ENCODE peak calls at places on chromosome 12, in six cellular contexts. One of them, this sample, is unnamed.
A peak's percentile ranks its signal among the peaks of the same experiment; 100 is the strongest.

GRCh38 chr12:3842517-3842916 is 30.7 kb downstream of the PARP11 start:
- DNase-seq in NCI-H1417: no peak
- DNase-seq in activated naive CD4-positive, alpha-beta T cell treated with anti-CD3 and anti-CD28 coated beads, Interleukin-2, amount 10 ng/mL, durations not matched to agents 7 days and 5 days: no peak
- DNase-seq in activated CD8-positive, alpha-beta memory T cell treated with anti-CD3 and anti-CD28 coated beads for 48 hours: no peak
- DNase-seq in NCI-H446: no peak
- DNase-seq in uterus: no peak
- DNase-seq in this sample: no peak

GRCh38 chr12:38157274-38157932 is 159.2 kb upstream of the ALG10B start:
- DNase-seq in NCI-H1417: no peak
- DNase-seq in activated naive CD4-positive, alpha-beta T cell treated with anti-CD3 and anti-CD28 coated beads, Interleukin-2, amount 10 ng/mL, durations not matched to agents 7 days and 5 days: no peak
- DNase-seq in activated CD8-positive, alpha-beta memory T cell treated with anti-CD3 and anti-CD28 coated beads for 48 hours: no peak
- DNase-seq in NCI-H446: no peak
- DNase-seq in uterus: no peak
- DNase-seq in this sample: no peak

GRCh38 chr12:92338102-92338501 is 192.5 kb upstream of the BTG1 start:
- DNase-seq in NCI-H1417: no peak
- DNase-seq in activated naive CD4-positive, alpha-beta T cell treated with anti-CD3 and anti-CD28 coated beads, Interleukin-2, amount 10 ng/mL, durations not matched to agents 7 days and 5 days: no peak
- DNase-seq in activated CD8-positive, alpha-beta memory T cell treated with anti-CD3 and anti-CD28 coated beads for 48 hours: no peak
- DNase-seq in NCI-H446: no peak
- DNase-seq in uterus: no peak
- DNase-seq in this sample: no peak

GRCh38 chr12:116466536-116466935 is 92.6 kb upstream of the MAP1LC3B2 start:
- DNase-seq in NCI-H1417: no peak
- DNase-seq in activated naive CD4-positive, alpha-beta T cell treated with anti-CD3 and anti-CD28 coated beads, Interleukin-2, amount 10 ng/mL, durations not matched to agents 7 days and 5 days: no peak
- DNase-seq in activated CD8-positive, alpha-beta memory T cell treated with anti-CD3 and anti-CD28 coated beads for 48 hours: no peak
- DNase-seq in NCI-H446: no peak
- DNase-seq in uterus: no peak
- DNase-seq in this sample: no peak

GRCh38 chr12:96078281-96078761 is 42.9 kb upstream of the LTA4H start:
- DNase-seq in NCI-H1417: no peak
- DNase-seq in activated naive CD4-positive, alpha-beta T cell treated with anti-CD3 and anti-CD28 coated beads, Interleukin-2, amount 10 ng/mL, durations not matched to agents 7 days and 5 days: no peak
- DNase-seq in activated CD8-positive, alpha-beta memory T cell treated with anti-CD3 and anti-CD28 coated beads for 48 hours: no peak
- DNase-seq in NCI-H446: peak; percentile 64
- DNase-seq in uterus: peak; percentile 66
- DNase-seq in this sample: peak; percentile 60

GRCh38 chr12:124296295-124296915 is 1.5 kb downstream of the RFLNA start:
- DNase-seq in NCI-H1417: no peak
- DNase-seq in activated naive CD4-positive, alpha-beta T cell treated with anti-CD3 and anti-CD28 coated beads, Interleukin-2, amount 10 ng/mL, durations not matched to agents 7 days and 5 days: no peak
- DNase-seq in activated CD8-positive, alpha-beta memory T cell treated with anti-CD3 and anti-CD28 coated beads for 48 hours: no peak
- DNase-seq in NCI-H446: no peak
- DNase-seq in uterus: no peak
- DNase-seq in this sample: no peak

GRCh38 chr12:104063712-104064030 is 660 bp upstream of the HCFC2 start:
- DNase-seq in NCI-H1417: peak; percentile 61
- DNase-seq in activated naive CD4-positive, alpha-beta T cell treated with anti-CD3 and anti-CD28 coated beads, Interleukin-2, amount 10 ng/mL, durations not matched to agents 7 days and 5 days: no peak
- DNase-seq in activated CD8-positive, alpha-beta memory T cell treated with anti-CD3 and anti-CD28 coated beads for 48 hours: no peak
- DNase-seq in NCI-H446: no peak
- DNase-seq in uterus: no peak
- DNase-seq in this sample: no peak

GRCh38 chr12:49389092-49389703 is 21.9 kb downstream of the SPATS2 start:
- DNase-seq in NCI-H1417: no peak
- DNase-seq in activated naive CD4-positive, alpha-beta T cell treated with anti-CD3 and anti-CD28 coated beads, Interleukin-2, amount 10 ng/mL, durations not matched to agents 7 days and 5 days: peak; percentile 75
- DNase-seq in activated CD8-positive, alpha-beta memory T cell treated with anti-CD3 and anti-CD28 coated beads for 48 hours: peak; percentile 33
- DNase-seq in NCI-H446: no peak
- DNase-seq in uterus: no peak
- DNase-seq in this sample: peak; percentile 36

GRCh38 chr12:1840561-1840960 is 20.2 kb downstream of the LRTM2 start:
- DNase-seq in NCI-H1417: no peak
- DNase-seq in activated naive CD4-positive, alpha-beta T cell treated with anti-CD3 and anti-CD28 coated beads, Interleukin-2, amount 10 ng/mL, durations not matched to agents 7 days and 5 days: no peak
- DNase-seq in activated CD8-positive, alpha-beta memory T cell treated with anti-CD3 and anti-CD28 coated beads for 48 hours: no peak
- DNase-seq in NCI-H446: no peak
- DNase-seq in uterus: no peak
- DNase-seq in this sample: no peak

GRCh38 chr12:46524778-46525177 is 152.2 kb upstream of the SLC38A2 start:
- DNase-seq in NCI-H1417: no peak
- DNase-seq in activated naive CD4-positive, alpha-beta T cell treated with anti-CD3 and anti-CD28 coated beads, Interleukin-2, amount 10 ng/mL, durations not matched to agents 7 days and 5 days: no peak
- DNase-seq in activated CD8-positive, alpha-beta memory T cell treated with anti-CD3 and anti-CD28 coated beads for 48 hours: no peak
- DNase-seq in NCI-H446: no peak
- DNase-seq in uterus: peak; percentile 98
- DNase-seq in this sample: peak; percentile 92

GRCh38 chr12:4849024-4849594 is 60.6 kb upstream of the KCNA1 start:
- DNase-seq in NCI-H1417: peak; percentile 49
- DNase-seq in activated naive CD4-positive, alpha-beta T cell treated with anti-CD3 and anti-CD28 coated beads, Interleukin-2, amount 10 ng/mL, durations not matched to agents 7 days and 5 days: peak; percentile 47
- DNase-seq in activated CD8-positive, alpha-beta memory T cell treated with anti-CD3 and anti-CD28 coated beads for 48 hours: no peak
- DNase-seq in NCI-H446: peak; percentile 10
- DNase-seq in uterus: no peak
- DNase-seq in this sample: no peak

GRCh38 chr12:104294845-104295674 is 8.5 kb upstream of the EID3 start:
- DNase-seq in NCI-H1417: no peak
- DNase-seq in activated naive CD4-positive, alpha-beta T cell treated with anti-CD3 and anti-CD28 coated beads, Interleukin-2, amount 10 ng/mL, durations not matched to agents 7 days and 5 days: no peak
- DNase-seq in activated CD8-positive, alpha-beta memory T cell treated with anti-CD3 and anti-CD28 coated beads for 48 hours: no peak
- DNase-seq in NCI-H446: no peak
- DNase-seq in uterus: no peak
- DNase-seq in this sample: no peak

GRCh38 chr12:125216720-125217119 is 151.5 kb downstream of the AACS start:
- DNase-seq in NCI-H1417: no peak
- DNase-seq in activated naive CD4-positive, alpha-beta T cell treated with anti-CD3 and anti-CD28 coated beads, Interleukin-2, amount 10 ng/mL, durations not matched to agents 7 days and 5 days: no peak
- DNase-seq in activated CD8-positive, alpha-beta memory T cell treated with anti-CD3 and anti-CD28 coated beads for 48 hours: no peak
- DNase-seq in NCI-H446: no peak
- DNase-seq in uterus: no peak
- DNase-seq in this sample: no peak

GRCh38 chr12:39620664-39621658 is 1.4 kb upstream of the ABCD2 start:
- DNase-seq in NCI-H1417: no peak
- DNase-seq in activated naive CD4-positive, alpha-beta T cell treated with anti-CD3 and anti-CD28 coated beads, Interleukin-2, amount 10 ng/mL, durations not matched to agents 7 days and 5 days: peak; percentile 76
- DNase-seq in activated CD8-positive, alpha-beta memory T cell treated with anti-CD3 and anti-CD28 coated beads for 48 hours: no peak
- DNase-seq in NCI-H446: no peak
- DNase-seq in uterus: no peak
- DNase-seq in this sample: no peak

GRCh38 chr12:30719060-30719459 is 23.4 kb upstream of the IPO8 start:
- DNase-seq in NCI-H1417: no peak
- DNase-seq in activated naive CD4-positive, alpha-beta T cell treated with anti-CD3 and anti-CD28 coated beads, Interleukin-2, amount 10 ng/mL, durations not matched to agents 7 days and 5 days: no peak
- DNase-seq in activated CD8-positive, alpha-beta memory T cell treated with anti-CD3 and anti-CD28 coated beads for 48 hours: no peak
- DNase-seq in NCI-H446: no peak
- DNase-seq in uterus: no peak
- DNase-seq in this sample: no peak

GRCh38 chr12:16553457-16553856 is 52.5 kb downstream of the LMO3 start:
- DNase-seq in NCI-H1417: no peak
- DNase-seq in activated naive CD4-positive, alpha-beta T cell treated with anti-CD3 and anti-CD28 coated beads, Interleukin-2, amount 10 ng/mL, durations not matched to agents 7 days and 5 days: no peak
- DNase-seq in activated CD8-positive, alpha-beta memory T cell treated with anti-CD3 and anti-CD28 coated beads for 48 hours: no peak
- DNase-seq in NCI-H446: no peak
- DNase-seq in uterus: no peak
- DNase-seq in this sample: no peak

GRCh38 chr12:94671917-94672316 is 21.6 kb upstream of the TMCC3 start:
- DNase-seq in NCI-H1417: no peak
- DNase-seq in activated naive CD4-positive, alpha-beta T cell treated with anti-CD3 and anti-CD28 coated beads, Interleukin-2, amount 10 ng/mL, durations not matched to agents 7 days and 5 days: no peak
- DNase-seq in activated CD8-positive, alpha-beta memory T cell treated with anti-CD3 and anti-CD28 coated beads for 48 hours: no peak
- DNase-seq in NCI-H446: no peak
- DNase-seq in uterus: no peak
- DNase-seq in this sample: no peak

GRCh38 chr12:130167537-130167936 is 5.3 kb downstream of the FZD10 start:
- DNase-seq in NCI-H1417: no peak
- DNase-seq in activated naive CD4-positive, alpha-beta T cell treated with anti-CD3 and anti-CD28 coated beads, Interleukin-2, amount 10 ng/mL, durations not matched to agents 7 days and 5 days: no peak
- DNase-seq in activated CD8-positive, alpha-beta memory T cell treated with anti-CD3 and anti-CD28 coated beads for 48 hours: no peak
- DNase-seq in NCI-H446: no peak
- DNase-seq in uterus: no peak
- DNase-seq in this sample: no peak

GRCh38 chr12:22856120-22856699 is 231.2 kb downstream of the ETNK1 start:
- DNase-seq in NCI-H1417: peak; percentile 11
- DNase-seq in activated naive CD4-positive, alpha-beta T cell treated with anti-CD3 and anti-CD28 coated beads, Interleukin-2, amount 10 ng/mL, durations not matched to agents 7 days and 5 days: no peak
- DNase-seq in activated CD8-positive, alpha-beta memory T cell treated with anti-CD3 and anti-CD28 coated beads for 48 hours: no peak
- DNase-seq in NCI-H446: peak; percentile 45
- DNase-seq in uterus: no peak
- DNase-seq in this sample: no peak

GRCh38 chr12:27015730-27016076 is 1.5 kb upstream of the TM7SF3 start:
- DNase-seq in NCI-H1417: peak; percentile 11
- DNase-seq in activated naive CD4-positive, alpha-beta T cell treated with anti-CD3 and anti-CD28 coated beads, Interleukin-2, amount 10 ng/mL, durations not matched to agents 7 days and 5 days: no peak
- DNase-seq in activated CD8-positive, alpha-beta memory T cell treated with anti-CD3 and anti-CD28 coated beads for 48 hours: no peak
- DNase-seq in NCI-H446: no peak
- DNase-seq in uterus: no peak
- DNase-seq in this sample: no peak

GRCh38 chr12:69490920-69491643 is 20.9 kb downstream of the FRS2 start:
- DNase-seq in NCI-H1417: no peak
- DNase-seq in activated naive CD4-positive, alpha-beta T cell treated with anti-CD3 and anti-CD28 coated beads, Interleukin-2, amount 10 ng/mL, durations not matched to agents 7 days and 5 days: no peak
- DNase-seq in activated CD8-positive, alpha-beta memory T cell treated with anti-CD3 and anti-CD28 coated beads for 48 hours: no peak
- DNase-seq in NCI-H446: no peak
- DNase-seq in uterus: no peak
- DNase-seq in this sample: no peak

GRCh38 chr12:69966409-69966808 is 141.4 kb downstream of the MYRFL start:
- DNase-seq in NCI-H1417: no peak
- DNase-seq in activated naive CD4-positive, alpha-beta T cell treated with anti-CD3 and anti-CD28 coated beads, Interleukin-2, amount 10 ng/mL, durations not matched to agents 7 days and 5 days: no peak
- DNase-seq in activated CD8-positive, alpha-beta memory T cell treated with anti-CD3 and anti-CD28 coated beads for 48 hours: no peak
- DNase-seq in NCI-H446: no peak
- DNase-seq in uterus: no peak
- DNase-seq in this sample: peak; percentile 50

GRCh38 chr12:114163766-114164165 is 197.6 kb upstream of the RBM19 start:
- DNase-seq in NCI-H1417: no peak
- DNase-seq in activated naive CD4-positive, alpha-beta T cell treated with anti-CD3 and anti-CD28 coated beads, Interleukin-2, amount 10 ng/mL, durations not matched to agents 7 days and 5 days: no peak
- DNase-seq in activated CD8-positive, alpha-beta memory T cell treated with anti-CD3 and anti-CD28 coated beads for 48 hours: no peak
- DNase-seq in NCI-H446: no peak
- DNase-seq in uterus: no peak
- DNase-seq in this sample: no peak

GRCh38 chr12:122349078-122349477 is 73.4 kb downstream of the CLIP1 start:
- DNase-seq in NCI-H1417: no peak
- DNase-seq in activated naive CD4-positive, alpha-beta T cell treated with anti-CD3 and anti-CD28 coated beads, Interleukin-2, amount 10 ng/mL, durations not matched to agents 7 days and 5 days: no peak
- DNase-seq in activated CD8-positive, alpha-beta memory T cell treated with anti-CD3 and anti-CD28 coated beads for 48 hours: no peak
- DNase-seq in NCI-H446: no peak
- DNase-seq in uterus: no peak
- DNase-seq in this sample: no peak

GRCh38 chr12:65900912-65901672 is 76.8 kb downstream of the HMGA2 start:
- DNase-seq in NCI-H1417: no peak
- DNase-seq in activated naive CD4-positive, alpha-beta T cell treated with anti-CD3 and anti-CD28 coated beads, Interleukin-2, amount 10 ng/mL, durations not matched to agents 7 days and 5 days: no peak
- DNase-seq in activated CD8-positive, alpha-beta memory T cell treated with anti-CD3 and anti-CD28 coated beads for 48 hours: no peak
- DNase-seq in NCI-H446: no peak
- DNase-seq in uterus: no peak
- DNase-seq in this sample: no peak